ENCODE peak calls at places on chromosomes 16 and 17, in five cellular contexts. One of them, this sample, is unnamed. For H3K27me3, the result is how much of the 10 kb centered on the place peaks cover.

GRCh38 chr16:81928975-81929374 is 82.3 kb downstream of the SDR42E1 start:
- DNase-seq in heart right ventricle: no peak
- DNase-seq in CD4-positive, alpha-beta T cell: no peak
- DNase-seq in Panc1: no peak
- DNase-seq in neural progenitor cell: no peak
- DNase-seq in this sample: no peak

GRCh38 chr16:79651363-79651762 is 50.8 kb upstream of the MAF start:
- DNase-seq in heart right ventricle: peak
- DNase-seq in CD4-positive, alpha-beta T cell: no peak
- DNase-seq in Panc1: no peak
- DNase-seq in neural progenitor cell: no peak
- DNase-seq in this sample: no peak

GRCh38 chr17:48294989-48295892 is 134.8 kb downstream of the SKAP1 start:
- DNase-seq in heart right ventricle: no peak
- DNase-seq in CD4-positive, alpha-beta T cell: no peak
- DNase-seq in Panc1: peak
- DNase-seq in neural progenitor cell: no peak
- DNase-seq in this sample: no peak

GRCh38 chr17:721540-721937 is 6.9 kb upstream of the VPS53 start:
- DNase-seq in heart right ventricle: no peak
- DNase-seq in CD4-positive, alpha-beta T cell: no peak
- DNase-seq in Panc1: no peak
- DNase-seq in neural progenitor cell: no peak
- DNase-seq in this sample: no peak

GRCh38 chr17:42098747-42099399 is 600 bp upstream of the ZNF385C start:
- DNase-seq in heart right ventricle: no peak
- DNase-seq in CD4-positive, alpha-beta T cell: no peak
- DNase-seq in Panc1: no peak
- DNase-seq in neural progenitor cell: peak
- DNase-seq in this sample: no peak

GRCh38 chr16:77043076-77043475 is 147.9 kb upstream of the MON1B start:
- DNase-seq in heart right ventricle: no peak
- DNase-seq in CD4-positive, alpha-beta T cell: no peak
- DNase-seq in Panc1: peak
- DNase-seq in neural progenitor cell: peak
- DNase-seq in this sample: peak

GRCh38 chr16:57167951-57168350 is 17.9 kb downstream of the PSME3IP1 start:
- DNase-seq in heart right ventricle: no peak
- DNase-seq in CD4-positive, alpha-beta T cell: no peak
- DNase-seq in Panc1: no peak
- DNase-seq in neural progenitor cell: peak
- DNase-seq in this sample: no peak

GRCh38 chr17:1376061-1376460 is 24.0 kb downstream of the YWHAE start:
- DNase-seq in heart right ventricle: no peak
- DNase-seq in CD4-positive, alpha-beta T cell: no peak
- DNase-seq in Panc1: no peak
- DNase-seq in neural progenitor cell: no peak
- DNase-seq in this sample: no peak

GRCh38 chr16:65579050-65579449 is 457.2 kb upstream of the CDH11 start:
- DNase-seq in heart right ventricle: no peak
- DNase-seq in CD4-positive, alpha-beta T cell: no peak
- DNase-seq in Panc1: no peak
- DNase-seq in neural progenitor cell: no peak
- DNase-seq in this sample: no peak

GRCh38 chr16:84308120-84308519 is 13.4 kb downstream of the WFDC1 start:
- DNase-seq in heart right ventricle: peak
- DNase-seq in CD4-positive, alpha-beta T cell: no peak
- DNase-seq in Panc1: no peak
- DNase-seq in neural progenitor cell: peak
- DNase-seq in this sample: peak

GRCh38 chr16:66740010-66740409 is 11.4 kb downstream of the DYNC1LI2 start:
- DNase-seq in heart right ventricle: no peak
- DNase-seq in CD4-positive, alpha-beta T cell: no peak
- DNase-seq in Panc1: no peak
- DNase-seq in neural progenitor cell: peak
- DNase-seq in this sample: no peak

GRCh38 chr16:67137605-67138004 is 13.2 kb downstream of the B3GNT9 start:
- DNase-seq in heart right ventricle: no peak
- DNase-seq in CD4-positive, alpha-beta T cell: no peak
- DNase-seq in Panc1: no peak
- DNase-seq in neural progenitor cell: no peak
- DNase-seq in this sample: no peak

GRCh38 chr17:5562661-5563360 is 21.5 kb downstream of the NLRP1 start:
- DNase-seq in heart right ventricle: no peak
- DNase-seq in CD4-positive, alpha-beta T cell: no peak
- DNase-seq in Panc1: no peak
- DNase-seq in neural progenitor cell: no peak
- DNase-seq in this sample: no peak

GRCh38 chr17:65102235-65102634 is 34.9 kb upstream of the RGS9 start:
- DNase-seq in heart right ventricle: no peak
- DNase-seq in CD4-positive, alpha-beta T cell: no peak
- DNase-seq in Panc1: no peak
- DNase-seq in neural progenitor cell: no peak
- DNase-seq in this sample: no peak

GRCh38 chr17:65099941-65100315 is 37.2 kb upstream of the RGS9 start:
- DNase-seq in heart right ventricle: no peak
- DNase-seq in CD4-positive, alpha-beta T cell: peak
- DNase-seq in Panc1: peak
- DNase-seq in neural progenitor cell: no peak
- DNase-seq in this sample: peak

GRCh38 chr17:65102788-65103187 is 34.4 kb upstream of the RGS9 start:
- DNase-seq in heart right ventricle: no peak
- DNase-seq in CD4-positive, alpha-beta T cell: no peak
- DNase-seq in Panc1: no peak
- DNase-seq in neural progenitor cell: no peak
- DNase-seq in this sample: no peak

GRCh38 chr17:65100316-65101140 is 36.6 kb upstream of the RGS9 start:
- DNase-seq in heart right ventricle: peak
- DNase-seq in CD4-positive, alpha-beta T cell: peak
- DNase-seq in Panc1: no peak
- DNase-seq in neural progenitor cell: peak
- DNase-seq in this sample: peak

DNA sequence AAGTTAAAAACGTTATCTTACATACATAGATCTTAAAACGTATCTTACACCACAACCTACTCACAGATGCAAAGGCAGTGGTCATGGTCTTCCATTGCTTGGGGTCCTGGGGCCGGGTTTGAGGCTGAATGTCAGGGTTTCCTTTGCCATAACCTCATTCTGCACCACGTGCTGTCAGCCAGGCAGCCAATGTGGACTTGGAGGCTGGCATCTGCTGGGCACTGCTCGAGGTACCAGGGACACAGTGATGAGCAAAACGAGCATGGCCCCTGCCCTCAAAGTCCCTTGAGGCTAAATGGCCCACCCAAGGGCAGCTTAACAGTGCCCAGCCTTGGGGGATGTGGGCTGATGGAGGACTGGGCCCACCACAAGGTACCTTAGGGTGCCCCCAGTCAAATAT is 35.8 kb upstream of the RGS9 start:
- DNase-seq in heart right ventricle: no peak
- DNase-seq in CD4-positive, alpha-beta T cell: no peak
- DNase-seq in Panc1: no peak
- DNase-seq in neural progenitor cell: no peak
- DNase-seq in this sample: no peak
- H3K27me3 ChIP-seq in heart right ventricle: under half
- H3K27me3 ChIP-seq in CD4-positive, alpha-beta T cell: under half
- H3K27me3 ChIP-seq in Panc1: under half
- H3K27me3 ChIP-seq in neural progenitor cell: under half
- H3K27me3 ChIP-seq in this sample: under half

GRCh38 chr17:78117027-78117981 is 11.3 kb downstream of the TMC6 start:
- DNase-seq in heart right ventricle: no peak
- DNase-seq in CD4-positive, alpha-beta T cell: no peak
- DNase-seq in Panc1: no peak
- DNase-seq in neural progenitor cell: peak
- DNase-seq in this sample: peak
- TF ChIP-seq CTCF in heart right ventricle: peak
- TF ChIP-seq CTCF in CD4-positive, alpha-beta T cell: peak
- TF ChIP-seq CTCF in Panc1: peak
- TF ChIP-seq CTCF in neural progenitor cell: peak
- TF ChIP-seq CTCF in this sample: peak

DNA sequence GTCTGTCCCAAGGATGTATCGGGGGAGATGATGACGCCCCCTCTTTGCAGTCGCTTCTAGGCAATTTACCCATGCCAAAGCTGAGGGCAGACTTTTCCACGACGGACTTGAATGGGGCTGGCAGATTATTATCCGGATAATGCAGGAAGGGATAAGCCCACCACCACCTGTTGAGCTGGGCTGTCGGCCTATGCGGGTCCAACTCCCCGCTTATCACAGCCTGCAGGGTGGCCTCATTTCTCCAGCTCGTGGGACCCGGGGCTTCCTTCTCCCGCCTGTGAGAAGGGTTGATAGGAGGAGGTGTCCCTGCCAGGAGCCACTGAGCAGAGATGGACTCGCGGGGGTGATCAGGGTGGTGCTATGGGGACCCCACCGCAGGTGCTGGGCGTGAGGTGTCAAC is 559 bp downstream of the CACNG5 start:
- DNase-seq in heart right ventricle: no peak
- DNase-seq in CD4-positive, alpha-beta T cell: no peak
- DNase-seq in Panc1: no peak
- DNase-seq in neural progenitor cell: peak
- DNase-seq in this sample: no peak
- H3K27me3 ChIP-seq in heart right ventricle: under half
- H3K27me3 ChIP-seq in CD4-positive, alpha-beta T cell: under half
- H3K27me3 ChIP-seq in Panc1: under half
- H3K27me3 ChIP-seq in neural progenitor cell: half or more
- H3K27me3 ChIP-seq in this sample: under half

GRCh38 chr17:75289122-75289831 is at the start of gene SLC25A19:
- DNase-seq in heart right ventricle: peak
- DNase-seq in CD4-positive, alpha-beta T cell: peak
- DNase-seq in Panc1: peak
- DNase-seq in neural progenitor cell: peak
- DNase-seq in this sample: peak

GRCh38 chr17:75288359-75288758 is 874 bp downstream of the SLC25A19 start:
- DNase-seq in heart right ventricle: no peak
- DNase-seq in CD4-positive, alpha-beta T cell: no peak
- DNase-seq in Panc1: no peak
- DNase-seq in neural progenitor cell: no peak
- DNase-seq in this sample: no peak

GRCh38 chr17:75288784-75289121 is 480 bp downstream of the SLC25A19 start:
- DNase-seq in heart right ventricle: no peak
- DNase-seq in CD4-positive, alpha-beta T cell: peak
- DNase-seq in Panc1: no peak
- DNase-seq in neural progenitor cell: peak
- DNase-seq in this sample: peak

GRCh38 chr17:75287221-75287620 is 2.0 kb downstream of the SLC25A19 start:
- DNase-seq in heart right ventricle: no peak
- DNase-seq in CD4-positive, alpha-beta T cell: no peak
- DNase-seq in Panc1: no peak
- DNase-seq in neural progenitor cell: no peak
- DNase-seq in this sample: no peak

GRCh38 chr17:75289832-75290337 is 652 bp upstream of the SLC25A19 start:
- DNase-seq in heart right ventricle: peak
- DNase-seq in CD4-positive, alpha-beta T cell: peak
- DNase-seq in Panc1: peak
- DNase-seq in neural progenitor cell: no peak
- DNase-seq in this sample: no peak
- TF ChIP-seq CTCF in heart right ventricle: no peak
- TF ChIP-seq CTCF in CD4-positive, alpha-beta T cell: peak
- TF ChIP-seq CTCF in Panc1: no peak
- TF ChIP-seq CTCF in neural progenitor cell: no peak
- TF ChIP-seq CTCF in this sample: peak

GRCh38 chr16:710500-711075 is 4.3 kb upstream of the METRN start:
- DNase-seq in heart right ventricle: no peak
- DNase-seq in CD4-positive, alpha-beta T cell: no peak
- DNase-seq in Panc1: no peak
- DNase-seq in neural progenitor cell: no peak
- DNase-seq in this sample: no peak

GRCh38 chr16:708019-708418 is 2.4 kb upstream of the FBXL16 start:
- DNase-seq in heart right ventricle: no peak
- DNase-seq in CD4-positive, alpha-beta T cell: no peak
- DNase-seq in Panc1: no peak
- DNase-seq in neural progenitor cell: no peak
- DNase-seq in this sample: no peak

GRCh38 chr16:709651-710499 is 4.3 kb upstream of the FBXL16 start:
- DNase-seq in heart right ventricle: peak
- DNase-seq in CD4-positive, alpha-beta T cell: no peak
- DNase-seq in Panc1: no peak
- DNase-seq in neural progenitor cell: peak
- DNase-seq in this sample: peak

GRCh38 chr16:707062-707538 is 1.5 kb upstream of the FBXL16 start:
- DNase-seq in heart right ventricle: no peak
- DNase-seq in CD4-positive, alpha-beta T cell: no peak
- DNase-seq in Panc1: no peak
- DNase-seq in neural progenitor cell: no peak
- DNase-seq in this sample: no peak

GRCh38 chr16:708959-709358 is 3.4 kb upstream of the FBXL16 start:
- DNase-seq in heart right ventricle: no peak
- DNase-seq in CD4-positive, alpha-beta T cell: no peak
- DNase-seq in Panc1: no peak
- DNase-seq in neural progenitor cell: no peak
- DNase-seq in this sample: no peak
- H3K27me3 ChIP-seq in heart right ventricle: half or more
- H3K27me3 ChIP-seq in CD4-positive, alpha-beta T cell: half or more
- H3K27me3 ChIP-seq in Panc1: under half
- H3K27me3 ChIP-seq in neural progenitor cell: half or more
- H3K27me3 ChIP-seq in this sample: under half

GRCh38 chr17:76887809-76888208 is 19.6 kb downstream of the MGAT5B start:
- DNase-seq in heart right ventricle: no peak
- DNase-seq in CD4-positive, alpha-beta T cell: no peak
- DNase-seq in Panc1: no peak
- DNase-seq in neural progenitor cell: no peak
- DNase-seq in this sample: no peak
- TF ChIP-seq CTCF in heart right ventricle: no peak
- TF ChIP-seq CTCF in CD4-positive, alpha-beta T cell: no peak
- TF ChIP-seq CTCF in Panc1: no peak
- TF ChIP-seq CTCF in neural progenitor cell: peak
- TF ChIP-seq CTCF in this sample: no peak

GRCh38 chr16:703406-703805 is 2.2 kb downstream of the FBXL16 start:
- DNase-seq in heart right ventricle: no peak
- DNase-seq in CD4-positive, alpha-beta T cell: no peak
- DNase-seq in Panc1: no peak
- DNase-seq in neural progenitor cell: no peak
- DNase-seq in this sample: no peak
- H3K27me3 ChIP-seq in heart right ventricle: half or more
- H3K27me3 ChIP-seq in CD4-positive, alpha-beta T cell: half or more
- H3K27me3 ChIP-seq in Panc1: under half
- H3K27me3 ChIP-seq in neural progenitor cell: half or more
- H3K27me3 ChIP-seq in this sample: under half

This sample was measured in Caco-2.